ENCODE peak calls at places on chromosomes 3 and 15, in four cellular contexts. P is K562, G is HepG2, E is GM12878. S is an unnamed sample.

GRCh38 chr3:131216801-131217200 is 164.8 kb upstream of the NUDT16 start:
- DNase-seq in P (peak), G (peak), E (no peak), S (peak)

GRCh38 chr3:188956839-188957489 is 214.8 kb upstream of the TPRG1 start:
- DNase-seq in P (peak), G (peak), E (no peak), S (peak)

GRCh38 chr3:20040476-20041196 is 390 bp downstream of the KAT2B start:
- DNase-seq in P (peak), G (peak), E (no peak), S (peak)

GRCh38 chr3:13565581-13566461 is 16.9 kb downstream of the FBLN2 start:
- DNase-seq in P (no peak), G (no peak), E (no peak), S (no peak)

GRCh38 chr3:39378092-39378491 is 5.1 kb upstream of the SLC25A38 start:
- DNase-seq in P (peak), G (peak), E (no peak), S (peak)

GRCh38 chr3:46454606-46455005 is 10.1 kb downstream of the LTF start:
- DNase-seq in P (no peak), G (no peak), E (no peak), S (no peak)

GRCh38 chr3:66236281-66236680 is 15.5 kb downstream of the SLC25A26 start:
- DNase-seq in P (peak), G (peak), E (no peak), S (peak)

GRCh38 chr3:171187706-171188290 is 161.3 kb upstream of the SLC2A2 start:
- DNase-seq in P (peak), G (peak), E (no peak), S (peak)

GRCh38 chr3:113626513-113627371 is 69.7 kb downstream of the USF3 start:
- DNase-seq in P (peak), G (peak), E (no peak), S (peak)

GRCh38 chr3:80190051-80190450 is 422.3 kb upstream of the ROBO1 start:
- DNase-seq in P (no peak), G (no peak), E (no peak), S (peak)

GRCh38 chr3:190120161-190121060 is at the start of gene P3H2:
- DNase-seq in P (no peak), G (peak), E (no peak), S (peak)

GRCh38 chr3:132399054-132399929 is 18.0 kb upstream of the DNAJC13 start:
- DNase-seq in P (peak), G (peak), E (no peak), S (peak)

DNA sequence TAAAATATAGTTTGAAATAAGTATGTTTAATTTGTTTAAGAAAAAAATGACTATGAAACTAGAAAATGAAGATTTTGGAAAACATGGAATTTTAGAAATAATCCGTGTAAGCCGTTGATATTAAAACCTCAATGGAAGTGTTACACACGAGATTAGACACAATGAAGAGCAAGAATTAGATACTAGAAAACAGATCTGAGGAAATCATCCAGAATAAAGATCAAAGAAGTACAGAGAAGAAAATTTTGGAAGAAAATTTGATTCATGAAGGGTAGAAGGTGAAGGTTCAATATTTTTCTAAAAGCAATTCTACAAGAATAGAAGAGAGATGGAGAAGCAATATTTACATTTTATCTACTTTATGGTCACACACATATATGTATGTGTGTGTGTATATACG is 52.5 kb upstream of the SATB1 start:
- DNase-seq in P (no peak), G (no peak), E (no peak), S (no peak)
- TF ChIP-seq TARDBP in P (no peak), G (no peak), E (no peak), S (no peak)

GRCh38 chr15:23647421-23648375 is at the start of gene MAGEL2:
- DNase-seq in P (no peak), G (no peak), E (no peak), S (no peak)
- TF ChIP-seq BHLHE40 in P (no peak), G (no peak), E (no peak), S (no peak)

DNA sequence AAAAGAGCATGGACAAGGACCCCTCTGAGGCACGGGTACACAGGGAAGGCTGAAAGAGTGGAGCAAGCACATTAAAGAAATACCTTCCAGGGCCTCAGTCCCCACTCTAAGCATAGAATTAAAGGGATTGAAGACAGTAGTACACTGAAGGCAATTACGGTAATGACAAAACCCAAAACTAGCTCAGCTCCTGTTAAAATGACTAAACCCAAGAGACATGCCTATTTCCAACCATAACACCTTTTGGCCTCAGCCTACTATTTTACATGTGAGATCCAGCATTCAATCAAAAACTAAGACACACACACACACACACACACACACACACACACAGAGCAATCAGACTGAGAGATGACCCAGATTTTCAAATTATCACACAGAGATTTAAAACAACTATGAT is 19.8 kb downstream of the MAP4 start:
- DNase-seq in P (no peak), G (no peak), E (no peak), S (no peak)
- TF ChIP-seq FOXM1 in P (no peak), G (no peak), E (no peak), S (no peak)

GRCh38 chr15:77076325-77076915 is 5.5 kb upstream of the TSPAN3 start:
- DNase-seq in P (no peak), G (no peak), E (no peak), S (no peak)
- TF ChIP-seq TARDBP in P (no peak), G (no peak), E (no peak), S (no peak)

DNA sequence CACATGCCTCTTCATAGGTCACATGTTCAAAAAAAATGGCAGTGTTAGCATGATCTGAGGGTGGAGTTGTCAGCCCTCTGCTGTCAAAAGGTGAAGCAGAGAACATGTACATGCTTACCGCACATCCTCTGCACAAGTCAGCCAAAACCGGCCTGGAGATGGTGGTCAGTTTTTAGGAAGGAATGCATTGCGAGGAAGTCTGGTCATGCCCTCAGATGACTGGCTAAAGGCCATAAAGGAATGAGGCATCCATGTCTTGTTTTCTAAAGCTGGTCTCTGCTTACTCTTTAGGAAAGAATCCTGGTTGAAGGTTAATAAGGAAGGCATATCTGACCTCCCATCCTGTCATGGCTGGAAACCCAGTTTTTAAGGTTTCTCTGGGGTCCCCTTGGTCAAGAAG is 292.0 kb upstream of the CCDC54 start:
- DNase-seq in P (no peak), G (no peak), E (no peak), S (no peak)
- TF ChIP-seq BHLHE40 in P (no peak), G (no peak), E (no peak), S (no peak)